ENCODE peak calls at places on chromosomes 11 and 22, in nine cellular contexts. M is HTR-8/SVneo; U is LoVo; C is left lobe of liver; V is effector CD4-positive, alpha-beta T cell; G is NAMALWA; Y is activated naive CD8-positive, alpha-beta T cell treated with anti-CD3 and anti-CD28 coated beads, Interleukin-2, amount 50 U/mL, for 16 hours; S is Calu3; D is pancreas. A is an unnamed sample.

GRCh38 chr11:86035164-86035563 is 33.7 kb downstream of the PICALM start:
- DNase-seq in M (no peak), U (no peak), C (no peak), V (no peak), G (no peak), Y (no peak), S (no peak), D (no peak), A (no peak)

GRCh38 chr11:10329935-10330334 is 25.1 kb downstream of the ADM start:
- DNase-seq in M (no peak), U (no peak), C (no peak), V (no peak), G (no peak), Y (no peak), S (no peak), D (no peak), A (peak; percentile 77)

GRCh38 chr11:14308114-14308896 is 50.7 kb downstream of the RRAS2 start:
- DNase-seq in M (peak; percentile 45), U (peak; percentile 54), C (no peak), V (no peak), G (peak; percentile 81), Y (no peak), S (peak; percentile 8), D (no peak), A (peak; percentile 60)

GRCh38 chr11:64245401-64245796 is 1.3 kb downstream of the PPP1R14B start:
- DNase-seq in M (no peak), U (no peak), C (peak; percentile 68), V (peak; percentile 44), G (peak; percentile 58), Y (no peak), S (peak; percentile 66), D (peak; percentile 81), A (no peak)

GRCh38 chr11:69355346-69355940 is 61.5 kb downstream of the MYEOV start:
- DNase-seq in M (no peak), U (no peak), C (peak; percentile 39), V (no peak), G (no peak), Y (no peak), S (no peak), D (peak; percentile 41), A (no peak)

GRCh38 chr11:123681007-123681406 is 26.6 kb upstream of the SCN3B start:
- DNase-seq in M (no peak), U (no peak), C (no peak), V (no peak), G (no peak), Y (no peak), S (no peak), D (no peak), A (no peak)

GRCh38 chr22:49052023-49052538 is 775.6 kb downstream of the BRD1 start:
- DNase-seq in M (no peak), U (no peak), C (no peak), V (peak; percentile 15), G (no peak), Y (no peak), S (no peak), D (peak; percentile 59), A (peak; percentile 4)

GRCh38 chr22:50090141-50090714 is 422 bp downstream of the MOV10L1 start:
- DNase-seq in M (no peak), U (no peak), C (no peak), V (no peak), G (no peak), Y (no peak), S (no peak), D (no peak), A (no peak)

GRCh38 chr11:111976119-111976518 is 39.0 kb downstream of the DIXDC1 start:
- DNase-seq in M (no peak), U (no peak), C (no peak), V (no peak), G (no peak), Y (no peak), S (no peak), D (no peak), A (no peak)

GRCh38 chr11:33375688-33376311 is 118.6 kb downstream of the HIPK3 start:
- DNase-seq in M (no peak), U (no peak), C (no peak), V (no peak), G (no peak), Y (no peak), S (peak; percentile 34), D (peak; percentile 58), A (peak; percentile 51)

GRCh38 chr22:39469681-39470461 is 13.1 kb downstream of the MGAT3 start:
- DNase-seq in M (no peak), U (no peak), C (no peak), V (no peak), G (no peak), Y (no peak), S (peak; percentile 21), D (no peak), A (no peak)

GRCh38 chr11:95443386-95443785 is 212.4 kb upstream of the SESN3 start:
- DNase-seq in M (no peak), U (no peak), C (no peak), V (no peak), G (peak; percentile 6), Y (no peak), S (no peak), D (no peak), A (no peak)

GRCh38 chr22:45608763-45609180 is 62.9 kb upstream of the ATXN10 start:
- DNase-seq in M (peak; percentile 68), U (peak; percentile 30), C (no peak), V (no peak), G (no peak), Y (no peak), S (no peak), D (no peak), A (peak; percentile 25)

GRCh38 chr11:37115963-37116362 is 517.9 kb upstream of the RAG2 start:
- DNase-seq in M (no peak), U (no peak), C (no peak), V (no peak), G (peak; percentile 12), Y (no peak), S (no peak), D (no peak), A (no peak)

GRCh38 chr11:72724851-72725730 is 27.1 kb downstream of the ARAP1 start:
- DNase-seq in M (peak; percentile 92), U (peak; percentile 65), C (peak; percentile 72), V (peak; percentile 76), G (peak; percentile 92), Y (peak; percentile 55), S (peak; percentile 78), D (peak; percentile 76), A (peak; percentile 90)

GRCh38 chr11:9075441-9076000 is 15.9 kb downstream of the SCUBE2 start:
- DNase-seq in M (no peak), U (no peak), C (no peak), V (no peak), G (no peak), Y (no peak), S (no peak), D (no peak), A (peak; percentile 20)

GRCh38 chr11:12642040-12642439 is 32.2 kb upstream of the TEAD1 start:
- DNase-seq in M (no peak), U (no peak), C (no peak), V (no peak), G (no peak), Y (no peak), S (no peak), D (no peak), A (peak; percentile 22)

GRCh38 chr22:45328822-45329535 is 19.2 kb downstream of the FAM118A start:
- DNase-seq in M (no peak), U (no peak), C (peak; percentile 93), V (no peak), G (no peak), Y (no peak), S (no peak), D (no peak), A (no peak)

GRCh38 chr11:19218216-19218615 is 16.4 kb upstream of the CSRP3 start:
- DNase-seq in M (no peak), U (no peak), C (no peak), V (no peak), G (no peak), Y (no peak), S (no peak), D (no peak), A (no peak)

GRCh38 chr11:71200761-71201160 is 51.6 kb downstream of the SHANK2 start:
- DNase-seq in M (no peak), U (no peak), C (no peak), V (no peak), G (no peak), Y (no peak), S (no peak), D (peak; percentile 13), A (no peak)

GRCh38 chr11:113082501-113082900 is 121.3 kb downstream of the NCAM1 start:
- DNase-seq in M (no peak), U (no peak), C (no peak), V (no peak), G (no peak), Y (no peak), S (no peak), D (no peak), A (no peak)

GRCh38 chr11:128579790-128580504 is 7.4 kb downstream of the ETS1 start:
- DNase-seq in M (no peak), U (no peak), C (no peak), V (no peak), G (no peak), Y (no peak), S (no peak), D (no peak), A (no peak)

GRCh38 chr11:45872513-45873356 is 12.7 kb upstream of the MAPK8IP1 start:
- DNase-seq in M (peak; percentile 87), U (no peak), C (no peak), V (no peak), G (peak; percentile 64), Y (no peak), S (peak; percentile 60), D (peak; percentile 75), A (peak; percentile 83)

GRCh38 chr22:23255506-23255905 is 75.2 kb downstream of the BCR start:
- DNase-seq in M (no peak), U (no peak), C (no peak), V (no peak), G (no peak), Y (no peak), S (no peak), D (no peak), A (no peak)

GRCh38 chr22:39732625-39733024 is 160.9 kb downstream of the ENTHD1 start:
- DNase-seq in M (no peak), U (no peak), C (no peak), V (no peak), G (no peak), Y (no peak), S (no peak), D (no peak), A (no peak)

GRCh38 chr11:9092085-9092484 is 686 bp upstream of the SCUBE2 start:
- DNase-seq in M (no peak), U (no peak), C (no peak), V (no peak), G (no peak), Y (no peak), S (no peak), D (no peak), A (no peak)

GRCh38 chr22:39219071-39220050 is 25.4 kb downstream of the PDGFB start:
- DNase-seq in M (no peak), U (no peak), C (no peak), V (no peak), G (peak; percentile 24), Y (no peak), S (no peak), D (peak; percentile 12), A (no peak)

GRCh38 chr11:64476866-64477265 is 114.2 kb upstream of the SLC22A12 start:
- DNase-seq in M (no peak), U (no peak), C (peak; percentile 41), V (no peak), G (no peak), Y (no peak), S (no peak), D (no peak), A (no peak)